ENCODE peak calls at places on chromosomes 12 and 14, in six cellular contexts. C is neuronal stem cell, A is IMR-90, M is mesendoderm, V is mesenchymal stem cell, Q is H1. J is an unnamed sample.

GRCh38 chr12:38159591-38160317 is 156.8 kb upstream of the ALG10B start:
- DNase-seq in C (no peak), A (no peak), M (no peak), V (no peak), Q (no peak), J (no peak)

GRCh38 chr12:26000883-26001282 is 42.4 kb downstream of the RASSF8 start:
- DNase-seq in C (no peak), A (no peak), M (no peak), V (no peak), Q (no peak), J (no peak)

GRCh38 chr12:62933871-62934798 is 815 bp downstream of the PPM1H start:
- DNase-seq in C (peak), A (peak), M (peak), V (peak), Q (no peak), J (peak)

GRCh38 chr12:122422769-122423257 is 344 bp upstream of the CLIP1 start:
- DNase-seq in C (peak), A (peak), M (peak), V (peak), Q (no peak), J (peak)

GRCh38 chr14:50447491-50447890 is 50.8 kb upstream of the CDKL1 start:
- DNase-seq in C (no peak), A (peak), M (no peak), V (no peak), Q (no peak), J (no peak)

GRCh38 chr12:130859128-130859527 is 12.7 kb upstream of the RAN start:
- DNase-seq in C (no peak), A (no peak), M (no peak), V (no peak), Q (no peak), J (no peak)

GRCh38 chr12:1355396-1355795 is 239.0 kb downstream of the FBXL14 start:
- DNase-seq in C (no peak), A (peak), M (no peak), V (peak), Q (no peak), J (no peak)

GRCh38 chr14:60242420-60242819 is 6.6 kb upstream of the PPM1A start:
- DNase-seq in C (no peak), A (no peak), M (no peak), V (no peak), Q (no peak), J (no peak)

GRCh38 chr14:57749267-57749666 is 116.6 kb downstream of the SLC35F4 start:
- DNase-seq in C (no peak), A (no peak), M (no peak), V (no peak), Q (no peak), J (no peak)

GRCh38 chr12:124024790-124025189 is 51.8 kb downstream of the ZNF664 start:
- DNase-seq in C (no peak), A (no peak), M (no peak), V (no peak), Q (no peak), J (peak)

GRCh38 chr14:93132472-93133065 is 16.8 kb upstream of the ITPK1 start:
- DNase-seq in C (no peak), A (peak), M (peak), V (peak), Q (no peak), J (peak)

GRCh38 chr12:15230137-15230536 is 8.9 kb upstream of the RERG start:
- DNase-seq in C (no peak), A (no peak), M (no peak), V (no peak), Q (no peak), J (no peak)

GRCh38 chr14:50064993-50065392 is 51.4 kb downstream of the VCPKMT start:
- DNase-seq in C (no peak), A (no peak), M (no peak), V (peak), Q (no peak), J (no peak)

GRCh38 chr12:3700861-3701260 is 52.0 kb downstream of the CRACR2A start:
- DNase-seq in C (no peak), A (peak), M (no peak), V (peak), Q (no peak), J (no peak)

GRCh38 chr12:120037851-120038250 is 48.8 kb downstream of the BICDL1 start:
- DNase-seq in C (no peak), A (no peak), M (no peak), V (no peak), Q (no peak), J (no peak)

GRCh38 chr14:61374284-61374683 is 52.9 kb downstream of the PRKCH start:
- DNase-seq in C (no peak), A (no peak), M (no peak), V (no peak), Q (no peak), J (no peak)

GRCh38 chr14:95515523-95516517 is 630 bp downstream of the SYNE3 start:
- DNase-seq in C (peak), A (peak), M (peak), V (peak), Q (no peak), J (peak)

GRCh38 chr12:40946612-40947194 is 241.4 kb upstream of the PDZRN4 start:
- DNase-seq in C (peak), A (peak), M (peak), V (peak), Q (no peak), J (no peak)

GRCh38 chr12:105281694-105282049 is 45.7 kb upstream of the APPL2 start:
- DNase-seq in C (no peak), A (no peak), M (no peak), V (no peak), Q (no peak), J (no peak)

GRCh38 chr12:88207921-88208640 is 66.0 kb downstream of the TMTC3 start:
- DNase-seq in C (no peak), A (peak), M (no peak), V (peak), Q (no peak), J (no peak)

GRCh38 chr12:54028324-54029201 is at the start of gene HOXC6:
- DNase-seq in C (no peak), A (no peak), M (no peak), V (peak), Q (no peak), J (no peak)

GRCh38 chr12:8078400-8078799 is 3.7 kb upstream of the NECAP1 start:
- DNase-seq in C (peak), A (peak), M (peak), V (peak), Q (no peak), J (peak)

GRCh38 chr14:96103075-96103474 is 63.9 kb downstream of the C14orf132 start:
- DNase-seq in C (no peak), A (no peak), M (no peak), V (no peak), Q (no peak), J (no peak)

GRCh38 chr14:37081220-37081619 is 91.2 kb downstream of the SLC25A21 start:
- DNase-seq in C (no peak), A (peak), M (peak), V (no peak), Q (no peak), J (no peak)

GRCh38 chr14:37078131-37078530 is 94.3 kb downstream of the SLC25A21 start:
- DNase-seq in C (no peak), A (no peak), M (no peak), V (peak), Q (no peak), J (no peak)

GRCh38 chr14:37083599-37083998 is 88.8 kb downstream of the SLC25A21 start:
- DNase-seq in C (no peak), A (no peak), M (no peak), V (no peak), Q (no peak), J (no peak)

GRCh38 chr14:37081856-37082255 is 90.5 kb downstream of the SLC25A21 start:
- DNase-seq in C (no peak), A (no peak), M (no peak), V (no peak), Q (no peak), J (no peak)

DNA sequence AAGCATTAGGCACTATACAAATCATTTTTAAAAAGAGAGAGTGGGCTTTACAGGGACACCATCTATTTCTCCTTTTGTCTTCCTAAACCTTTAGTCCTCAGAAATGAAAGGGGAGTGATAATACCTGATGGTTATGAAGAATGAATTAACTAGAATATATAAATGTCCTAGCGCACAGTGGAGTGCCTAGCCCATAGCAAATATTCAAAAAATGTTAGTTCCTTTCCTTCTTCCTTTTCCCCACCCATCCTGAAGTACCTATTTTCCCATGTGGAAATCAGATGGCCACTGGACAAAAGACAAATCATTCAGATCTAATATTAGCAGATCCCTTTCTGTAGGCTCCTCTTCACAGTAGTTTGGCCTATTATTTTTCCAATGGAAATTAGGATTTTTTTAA is 90.0 kb downstream of the SLC25A21 start:
- DNase-seq in C (no peak), A (no peak), M (no peak), V (no peak), Q (no peak), J (no peak)
- H2BK15ac ChIP-seq in C (no peak), A (no peak), M (no peak), V (no peak), Q (no peak), J (no peak)

GRCh38 chr12:95548056-95548538 is 3.2 kb downstream of the USP44 start:
- DNase-seq in C (peak), A (no peak), M (peak), V (peak), Q (no peak), J (peak)

GRCh38 chr12:95548539-95549391 is 2.5 kb downstream of the USP44 start:
- DNase-seq in C (peak), A (peak), M (peak), V (peak), Q (no peak), J (peak)

GRCh38 chr12:95551305-95551704 is at the start of gene USP44:
- DNase-seq in C (no peak), A (no peak), M (peak), V (no peak), Q (peak), J (peak)

GRCh38 chr12:95547522-95548055 is 3.7 kb downstream of the USP44 start:
- DNase-seq in C (peak), A (peak), M (peak), V (peak), Q (no peak), J (peak)

DNA sequence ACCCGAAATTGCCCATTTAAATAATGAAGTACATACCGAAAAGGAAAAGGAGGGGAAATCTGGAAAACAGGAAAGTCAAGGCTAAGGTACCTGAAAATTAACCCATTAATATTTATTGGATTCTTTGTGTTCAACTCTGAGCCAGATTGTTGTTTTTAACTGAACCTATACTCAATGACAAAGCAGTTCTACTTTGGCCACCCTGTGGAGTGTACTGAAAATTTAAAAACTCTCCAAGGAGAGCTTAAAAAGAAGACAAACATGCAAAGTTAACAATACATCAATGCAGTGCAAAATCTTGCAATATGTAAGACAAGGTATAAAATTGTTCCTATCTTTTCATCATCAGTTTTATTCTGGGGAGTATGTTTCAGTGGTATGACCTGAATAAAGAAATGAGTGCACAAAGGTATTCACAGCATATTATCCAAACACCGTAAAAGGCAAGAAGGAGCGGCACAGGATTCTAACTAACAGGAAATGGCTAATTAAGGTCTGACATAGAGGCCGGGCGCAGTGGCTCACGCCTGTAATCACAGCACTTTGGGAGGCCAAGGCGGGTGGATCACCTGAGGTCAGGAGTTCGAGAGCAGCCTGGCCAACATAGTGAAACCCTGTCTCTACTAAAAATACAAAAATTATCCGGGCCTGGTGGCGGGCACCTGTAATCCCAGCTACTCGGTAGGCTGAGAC is 1.7 kb downstream of the USP44 start:
- DNase-seq in C (no peak), A (no peak), M (peak), V (no peak), Q (no peak), J (peak)
- H2BK15ac ChIP-seq in C (no peak), A (peak), M (no peak), V (no peak), Q (no peak), J (no peak)

GRCh38 chr12:116461060-116461459 is 98.1 kb upstream of the MAP1LC3B2 start:
- DNase-seq in C (no peak), A (no peak), M (no peak), V (no peak), Q (no peak), J (no peak)

GRCh38 chr12:116458492-116458891 is 100.7 kb upstream of the MAP1LC3B2 start:
- DNase-seq in C (no peak), A (no peak), M (no peak), V (no peak), Q (no peak), J (no peak)

GRCh38 chr12:116459011-116459410 is 100.2 kb upstream of the MAP1LC3B2 start:
- DNase-seq in C (no peak), A (no peak), M (no peak), V (no peak), Q (no peak), J (no peak)

GRCh38 chr12:116459921-116460666 is 99.1 kb upstream of the MAP1LC3B2 start:
- DNase-seq in C (no peak), A (no peak), M (no peak), V (no peak), Q (no peak), J (no peak)

DNA sequence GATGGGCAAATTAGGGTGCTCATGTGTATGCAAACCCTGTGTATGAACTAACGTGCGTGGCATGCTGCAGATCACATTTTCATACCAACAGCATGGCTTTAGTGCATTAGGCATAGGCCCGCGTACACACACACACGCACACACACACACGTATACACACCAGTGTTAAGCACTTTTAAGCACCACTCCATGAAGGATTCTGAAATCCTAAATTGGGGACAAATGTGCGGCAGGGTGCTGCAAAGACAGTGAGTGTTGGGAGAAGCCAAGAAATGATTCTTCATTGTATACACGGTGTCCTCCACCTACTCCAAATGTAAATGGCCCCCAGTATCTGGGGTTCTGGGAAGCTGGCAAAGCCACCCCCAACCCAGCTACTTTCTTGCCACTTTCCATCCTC is 99.7 kb upstream of the MAP1LC3B2 start:
- DNase-seq in C (no peak), A (no peak), M (no peak), V (no peak), Q (no peak), J (no peak)
- H2BK15ac ChIP-seq in C (no peak), A (no peak), M (no peak), V (no peak), Q (no peak), J (no peak)

DNA sequence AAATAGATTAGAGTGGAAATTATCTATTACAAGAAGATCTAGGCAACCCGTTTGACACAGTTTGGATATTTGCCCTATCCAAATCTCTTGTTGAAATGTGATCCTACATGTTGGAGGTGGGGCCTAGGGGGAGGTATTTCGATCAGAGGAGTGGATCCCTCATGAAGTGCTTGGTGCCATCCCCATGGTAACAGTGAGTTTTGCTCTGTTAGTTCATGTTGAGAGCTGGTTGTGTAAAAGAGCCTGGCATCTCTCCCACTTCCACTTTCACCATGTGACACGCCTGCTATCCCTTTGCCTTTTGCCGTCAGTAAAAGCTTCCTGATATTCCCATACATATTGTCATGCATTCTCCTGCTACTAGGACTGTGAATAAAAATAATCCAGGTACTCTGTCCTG is 66.4 kb upstream of the FLRT2 start:
- DNase-seq in C (no peak), A (no peak), M (peak), V (no peak), Q (no peak), J (no peak)
- H2BK15ac ChIP-seq in C (no peak), A (no peak), M (no peak), V (no peak), Q (no peak), J (no peak)

GRCh38 chr12:91307957-91308705 is 125.5 kb upstream of the DCN start:
- DNase-seq in C (no peak), A (no peak), M (no peak), V (no peak), Q (no peak), J (no peak)
- H2BK15ac ChIP-seq in C (no peak), A (no peak), M (no peak), V (no peak), Q (no peak), J (no peak)

DNA sequence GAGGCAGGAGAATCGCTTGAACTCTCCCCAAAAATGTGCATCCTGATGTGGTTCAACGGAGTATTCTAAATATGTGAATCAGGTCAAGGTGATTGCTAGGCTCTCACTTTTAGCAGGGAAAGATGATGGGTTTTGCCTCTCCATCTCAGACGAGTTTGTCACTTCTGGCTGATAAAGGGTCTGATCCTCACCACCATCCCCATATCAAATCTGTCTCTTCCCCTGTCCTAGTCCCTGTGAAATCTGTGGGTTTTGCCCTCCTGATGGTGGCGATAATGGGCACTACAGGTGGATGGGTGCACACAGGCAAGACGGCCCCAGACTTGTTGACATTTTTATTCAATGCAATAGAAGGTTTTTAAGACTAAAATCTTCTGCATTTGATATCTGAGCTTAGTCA is 384.6 kb downstream of the GLT1D1 start:
- DNase-seq in C (no peak), A (no peak), M (peak), V (no peak), Q (no peak), J (no peak)
- H2BK15ac ChIP-seq in C (no peak), A (no peak), M (no peak), V (no peak), Q (no peak), J (no peak)

J was measured in H9.